ENCODE peak calls at places on chromosomes 12 and 14, in eight cellular contexts. M is GM04504, V is midbrain, G is Right ventricle myocardium inferior, J is activated B cell treated with CpG ODN at 0.5 μM for 24 hours, H is activated T-cell treated with anti-CD3 and anti-CD28 coated beads for 1 hour, W is ELR, B is H9. X is an unnamed sample.

GRCh38 chr12:122726056-122726558 is 4.5 kb downstream of the HCAR1 start:
- DNase-seq in M (no peak), V (no peak), G (no peak), J (no peak), H (no peak), W (peak; percentile 47), B (peak; percentile 45), X (no peak)

GRCh38 chr12:53221203-53222076 is 10.6 kb downstream of the RARG start:
- DNase-seq in M (no peak), V (peak; percentile 62), G (peak; percentile 86), J (peak; percentile 66), H (no peak), W (peak; percentile 65), B (peak; percentile 93), X (peak; percentile 77)

GRCh38 chr14:61177279-61178225 is 103.6 kb downstream of the TMEM30B start:
- DNase-seq in M (no peak), V (no peak), G (no peak), J (no peak), H (no peak), W (peak; percentile 48), B (peak; percentile 50), X (no peak)

GRCh38 chr12:21615441-21615840 is 10.8 kb upstream of the GYS2 start:
- DNase-seq in M (no peak), V (no peak), G (no peak), J (no peak), H (no peak), W (peak; percentile 26), B (no peak), X (no peak)

GRCh38 chr12:108629824-108630476 is 3.7 kb downstream of the SELPLG start:
- DNase-seq in M (peak; percentile 77), V (no peak), G (no peak), J (no peak), H (no peak), W (peak; percentile 94), B (no peak), X (no peak)

GRCh38 chr12:12505544-12506501 is 56.8 kb downstream of the DUSP16 start:
- DNase-seq in M (peak; percentile 67), V (peak; percentile 65), G (no peak), J (no peak), H (no peak), W (peak; percentile 54), B (no peak), X (peak; percentile 77)

GRCh38 chr14:33282181-33282580 is 343.5 kb downstream of the NPAS3 start:
- DNase-seq in M (no peak), V (no peak), G (no peak), J (no peak), H (no peak), W (no peak), B (no peak), X (no peak)

GRCh38 chr14:61281186-61281676 is at the start of gene TMEM30B:
- DNase-seq in M (no peak), V (no peak), G (no peak), J (no peak), H (peak; percentile 20), W (no peak), B (peak; percentile 96), X (no peak)

GRCh38 chr12:40215977-40216376 is 8.8 kb upstream of the LRRK2 start:
- DNase-seq in M (no peak), V (no peak), G (no peak), J (no peak), H (no peak), W (peak; percentile 42), B (no peak), X (no peak)

GRCh38 chr12:108616941-108617858 is 16.5 kb downstream of the SELPLG start:
- DNase-seq in M (no peak), V (peak; percentile 39), G (no peak), J (peak; percentile 65), H (peak; percentile 56), W (peak; percentile 86), B (no peak), X (peak; percentile 43)

GRCh38 chr12:42893196-42893595 is 303.6 kb upstream of the PRICKLE1 start:
- DNase-seq in M (no peak), V (no peak), G (no peak), J (no peak), H (no peak), W (no peak), B (no peak), X (no peak)

GRCh38 chr12:79020106-79020505 is 155.5 kb downstream of the SYT1 start:
- DNase-seq in M (no peak), V (no peak), G (no peak), J (no peak), H (no peak), W (peak; percentile 50), B (no peak), X (no peak)